ENCODE peak calls at places on chromosomes 13 and 19, in six cellular contexts. W is heart left ventricle, A is H9, X is thoracic aorta, N is PC-9, I is pancreas. Q is an unnamed sample.

GRCh38 chr13:112984501-112984900 is 15.5 kb downstream of the MCF2L start:
- DNase-seq in W (no peak), A (no peak), X (no peak), N (no peak), I (no peak), Q (no peak)

GRCh38 chr19:55546822-55547614 is 1.7 kb upstream of the SBK3 start:
- DNase-seq in W (peak; percentile 89), A (no peak), X (peak; percentile 68), N (peak; percentile 81), I (peak; percentile 37), Q (peak; percentile 64)

GRCh38 chr13:114130708-114131580 is 1.5 kb downstream of the RASA3 start:
- DNase-seq in W (no peak), A (peak; percentile 55), X (peak; percentile 51), N (peak; percentile 67), I (peak; percentile 46), Q (no peak)

GRCh38 chr13:25371608-25372274 is at the start of gene ATP8A2:
- DNase-seq in W (no peak), A (peak; percentile 40), X (no peak), N (no peak), I (no peak), Q (no peak)

GRCh38 chr19:15195381-15195964 is 5.3 kb downstream of the NOTCH3 start:
- DNase-seq in W (peak; percentile 78), A (peak; percentile 85), X (peak; percentile 59), N (peak; percentile 89), I (peak; percentile 83), Q (peak; percentile 74)

GRCh38 chr13:113565526-113566226 is 18.9 kb upstream of the TFDP1 start:
- DNase-seq in W (peak; percentile 25), A (no peak), X (no peak), N (peak; percentile 9), I (no peak), Q (peak; percentile 24)

GRCh38 chr13:33090755-33091454 is 74.7 kb downstream of the KL start:
- DNase-seq in W (no peak), A (no peak), X (no peak), N (no peak), I (no peak), Q (no peak)

GRCh38 chr19:38879400-38879751 is 1.3 kb upstream of the RINL start:
- DNase-seq in W (peak; percentile 51), A (no peak), X (no peak), N (no peak), I (no peak), Q (no peak)

GRCh38 chr13:109773276-109773675 is 13.1 kb downstream of the IRS2 start:
- DNase-seq in W (no peak), A (no peak), X (no peak), N (peak; percentile 85), I (no peak), Q (no peak)

GRCh38 chr19:16654151-16654550 is 5.8 kb downstream of the SMIM7 start:
- DNase-seq in W (no peak), A (peak; percentile 35), X (no peak), N (no peak), I (no peak), Q (no peak)

GRCh38 chr13:30762643-30763042 is 27.3 kb downstream of the ALOX5AP start:
- DNase-seq in W (no peak), A (no peak), X (no peak), N (no peak), I (no peak), Q (no peak)

GRCh38 chr13:74070065-74070464 is 64.1 kb downstream of the KLF12 start:
- DNase-seq in W (no peak), A (no peak), X (no peak), N (no peak), I (no peak), Q (no peak)

DNA sequence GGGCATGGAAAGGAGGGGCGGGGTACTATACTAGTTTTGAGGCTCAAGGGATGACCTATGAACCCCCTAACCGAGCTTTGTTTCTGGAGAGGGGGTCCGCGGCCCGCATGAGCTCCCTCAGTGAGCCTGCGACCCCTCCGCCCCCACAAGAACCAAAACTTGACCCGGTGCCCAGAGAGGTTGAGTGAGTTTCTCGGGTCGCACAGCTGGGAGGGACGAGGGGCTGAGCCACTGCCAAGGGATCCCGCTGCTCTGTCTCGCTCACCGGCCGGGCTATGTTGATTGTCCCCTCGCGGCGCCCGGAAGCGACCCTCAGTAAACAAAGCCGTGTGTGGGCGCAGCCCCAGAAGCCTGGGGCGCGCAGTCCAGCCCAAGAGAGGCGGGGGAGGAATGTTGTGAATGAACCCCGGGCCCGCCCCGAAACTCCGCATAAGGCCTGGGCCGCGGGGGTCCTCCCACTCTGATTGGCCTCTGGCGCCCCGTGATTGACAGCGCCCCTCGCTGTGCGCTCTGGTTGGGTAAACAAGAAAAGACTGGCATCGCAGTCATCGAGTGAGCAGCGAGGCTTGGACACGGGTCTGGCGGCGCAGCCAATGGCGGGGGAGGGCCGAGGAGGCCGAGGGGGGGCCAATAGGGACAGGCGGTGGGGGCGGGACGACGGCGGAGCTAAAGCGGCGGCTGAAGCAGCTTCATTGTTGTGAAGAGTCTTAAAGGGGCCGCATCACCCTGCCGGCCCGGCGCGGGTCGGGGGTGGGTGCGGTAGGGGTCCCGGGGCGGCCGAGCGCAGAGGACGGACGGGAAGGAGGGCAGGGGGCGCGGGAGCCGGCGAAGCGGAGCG is at the start of gene ZSWIM4:
- DNase-seq in W (peak; percentile 99), A (peak; percentile 100), X (peak; percentile 98), N (peak; percentile 99), I (peak; percentile 99), Q (peak; percentile 99)
- H3K27ac ChIP-seq in W (peak within 1 kb of the TSS; percentile 90), A (no peak within 1 kb of the TSS), X (peak within 1 kb of the TSS; percentile 91), N (peak within 1 kb of the TSS; percentile 94), I (peak within 1 kb of the TSS; percentile 84), Q (peak within 1 kb of the TSS; percentile 92)

GRCh38 chr19:47324502-47324901 is 7.5 kb upstream of the C5AR2 start:
- DNase-seq in W (no peak), A (no peak), X (no peak), N (no peak), I (no peak), Q (peak; percentile 53)
- H3K27me3 ChIP-seq in W (no peaks in the 10 kb centered on the region), A (no peaks in the 10 kb centered on the region), X (no peaks in the 10 kb centered on the region), N (peaks cover 3% of the 10 kb centered on the region), I (no peaks in the 10 kb centered on the region), Q (no peaks in the 10 kb centered on the region)

GRCh38 chr13:94550030-94550738 is 45.8 kb downstream of the TGDS start:
- DNase-seq in W (no peak), A (no peak), X (no peak), N (peak; percentile 55), I (no peak), Q (peak; percentile 58)

GRCh38 chr13:94552095-94552494 is 43.9 kb downstream of the TGDS start:
- DNase-seq in W (no peak), A (no peak), X (no peak), N (no peak), I (no peak), Q (no peak)

GRCh38 chr13:94548382-94549240 is 47.3 kb downstream of the TGDS start:
- DNase-seq in W (peak; percentile 72), A (peak; percentile 81), X (peak; percentile 5), N (no peak), I (peak; percentile 60), Q (no peak)

GRCh38 chr13:94546071-94546839 is 49.7 kb downstream of the TGDS start:
- DNase-seq in W (no peak), A (no peak), X (no peak), N (no peak), I (no peak), Q (no peak)

DNA sequence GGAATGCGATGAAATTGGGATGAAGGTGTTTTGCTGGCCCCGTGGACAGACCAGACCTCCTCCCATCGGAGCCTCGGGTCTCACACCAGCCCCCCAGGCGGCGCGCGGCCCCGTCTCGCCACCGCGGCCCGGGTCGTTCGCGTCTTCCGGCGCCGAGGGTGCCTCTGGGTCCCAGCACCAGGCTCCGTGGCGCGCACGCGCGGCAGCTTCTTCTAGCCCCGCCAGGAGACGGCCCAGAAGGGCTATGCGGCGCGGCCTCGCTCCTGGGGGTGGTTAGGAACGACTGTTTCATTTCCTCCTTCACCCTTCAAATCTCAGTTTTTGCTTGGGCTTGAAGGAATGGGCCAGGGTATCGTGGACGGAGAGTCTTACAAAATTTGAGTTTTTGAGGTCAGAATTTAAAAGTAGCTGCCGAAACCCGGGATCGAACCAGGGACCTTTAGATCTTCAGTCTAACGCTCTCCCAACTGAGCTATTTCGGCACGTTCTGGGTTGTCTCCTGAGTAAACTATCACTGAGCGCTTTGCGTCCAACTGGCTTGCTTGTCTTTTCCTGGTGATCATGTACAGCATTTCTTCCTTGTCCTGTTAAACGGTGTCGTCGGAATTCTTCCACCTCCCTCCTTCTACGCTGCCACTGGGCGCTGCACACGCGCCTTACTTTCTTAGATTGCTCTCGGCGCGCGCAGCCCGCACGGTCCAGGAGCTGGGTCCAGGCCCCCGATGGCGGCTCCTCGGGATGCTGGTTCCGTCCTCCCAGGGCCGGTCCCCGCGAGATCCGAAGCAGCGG is 46.5 kb downstream of the TGDS start:
- DNase-seq in W (peak; percentile 96), A (peak; percentile 91), X (peak; percentile 67), N (peak; percentile 90), I (peak; percentile 90), Q (peak; percentile 88)
- TF ChIP-seq CTCF in W (no peak), A (no peak), X (no peak), N (peak; percentile 23), I (no peak), Q (no peak)

GRCh38 chr19:42203700-42204099 is 13.8 kb downstream of the DEDD2 start:
- DNase-seq in W (no peak), A (no peak), X (no peak), N (no peak), I (no peak), Q (no peak)
- H3K27ac ChIP-seq in W (no peak overlapping the region), A (no peak overlapping the region), X (no peak overlapping the region), N (no peak overlapping the region), I (no peak overlapping the region), Q (no peak overlapping the region)

DNA sequence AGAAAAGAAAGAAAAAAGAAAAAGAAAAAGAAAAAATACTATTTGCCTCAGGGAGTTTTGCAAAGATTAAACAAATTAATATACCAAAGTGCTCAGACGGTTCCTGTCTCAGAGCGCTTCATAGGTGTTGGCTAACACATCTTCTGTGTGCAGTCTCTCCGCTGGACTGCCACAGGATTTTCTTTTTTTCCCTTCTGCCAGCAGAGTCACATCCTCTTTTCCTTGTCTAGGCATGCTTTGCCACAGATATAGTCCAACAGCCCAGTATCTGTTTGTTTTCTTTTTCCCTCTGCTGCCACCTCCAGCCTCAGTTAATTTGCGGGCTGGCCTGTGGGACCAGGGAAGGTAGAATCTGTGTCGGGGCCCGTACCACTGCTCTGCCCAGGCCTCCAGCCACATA is 3.4 kb upstream of the URAD start:
- DNase-seq in W (no peak), A (no peak), X (no peak), N (no peak), I (no peak), Q (no peak)
- H3K27me3 ChIP-seq in W (peaks cover 5% of the 10 kb centered on the region), A (no peaks in the 10 kb centered on the region), X (no peaks in the 10 kb centered on the region), N (peaks cover 21% of the 10 kb centered on the region), I (no peaks in the 10 kb centered on the region), Q (peaks cover 4% of the 10 kb centered on the region)

DNA sequence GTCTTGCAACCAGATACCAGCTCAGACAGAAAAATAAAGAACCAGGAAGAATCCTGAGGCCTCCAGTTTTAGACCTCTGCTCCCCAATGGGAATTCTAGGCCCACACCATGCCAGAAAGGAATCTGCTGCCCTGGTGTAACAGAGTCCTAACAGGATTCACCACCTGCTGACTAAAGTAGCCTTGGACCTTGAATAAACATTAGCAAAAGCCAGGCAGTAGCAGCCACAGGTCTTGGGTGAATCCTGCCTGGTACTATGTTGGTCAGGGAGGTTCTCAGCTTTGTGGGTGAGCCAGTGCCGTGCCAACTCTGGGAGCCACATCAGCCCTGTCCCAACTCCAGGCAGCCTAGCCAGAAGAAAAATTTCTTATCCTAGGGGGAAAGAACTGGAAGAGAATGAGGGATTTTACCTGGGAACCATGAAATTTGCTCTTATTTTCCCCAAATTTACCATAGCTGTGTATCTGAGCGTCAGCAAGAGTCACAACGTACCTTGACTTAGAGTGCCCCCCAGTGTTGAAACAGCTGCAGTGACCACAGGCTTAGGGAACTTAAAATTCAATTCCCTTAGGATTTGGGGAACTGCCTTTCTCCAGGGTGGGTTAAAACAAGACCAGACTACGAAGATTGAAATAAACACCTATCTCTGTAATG is 1895.6 kb upstream of the PRR20A start:
- DNase-seq in W (no peak), A (peak; percentile 71), X (no peak), N (no peak), I (no peak), Q (no peak)
- TF ChIP-seq CTCF in W (no peak), A (peak; percentile 92), X (no peak), N (peak; percentile 59), I (no peak), Q (no peak)